ENCODE peak calls at places on chromosomes 13 and 19, in four cellular contexts. I is ascending aorta, B is heart left ventricle, V is psoas muscle. K is an unnamed sample. For H3K36me3, the result is how much of the 10 kb centered on the place peaks cover.

GRCh38 chr19:48696353-48697010 is 711 bp downstream of the FUT2 start:
- DNase-seq in I (no peak), B (no peak), V (no peak), K (no peak)

GRCh38 chr19:34345934-34346333 is 19.1 kb upstream of the GPI start:
- DNase-seq in I (no peak), B (no peak), V (peak), K (no peak)

GRCh38 chr19:3140667-3141038 is 4.8 kb downstream of the GNA15 start:
- DNase-seq in I (no peak), B (no peak), V (no peak), K (no peak)

GRCh38 chr13:93903909-93904308 is 575.6 kb downstream of the DCT start:
- DNase-seq in I (no peak), B (no peak), V (no peak), K (no peak)

GRCh38 chr13:113596321-113597200 is 12.0 kb downstream of the TFDP1 start:
- DNase-seq in I (no peak), B (peak), V (peak), K (no peak)

GRCh38 chr19:15297416-15298224 is 34.7 kb downstream of the BRD4 start:
- DNase-seq in I (no peak), B (no peak), V (no peak), K (no peak)

GRCh38 chr13:60974296-60974695 is 441.4 kb downstream of the PCDH20 start:
- DNase-seq in I (no peak), B (no peak), V (no peak), K (no peak)

GRCh38 chr13:102907886-102908515 is 62.2 kb downstream of the ERCC5 start:
- DNase-seq in I (no peak), B (no peak), V (no peak), K (no peak)

GRCh38 chr13:55563267-55563666 is 1577.5 kb upstream of the PRR20A start:
- DNase-seq in I (no peak), B (no peak), V (no peak), K (no peak)

GRCh38 chr19:49335071-49335783 is at the start of gene CD37:
- DNase-seq in I (no peak), B (no peak), V (no peak), K (no peak)

GRCh38 chr13:24138911-24139310 is 21.6 kb upstream of the SPATA13 start:
- DNase-seq in I (no peak), B (no peak), V (no peak), K (no peak)

GRCh38 chr13:112172641-112173171 is 105.8 kb downstream of the SOX1 start:
- DNase-seq in I (no peak), B (no peak), V (no peak), K (no peak)

GRCh38 chr19:32330149-32330548 is 15.3 kb upstream of the ZNF507 start:
- DNase-seq in I (no peak), B (no peak), V (no peak), K (no peak)

GRCh38 chr19:1725100-1726064 is 27.9 kb upstream of the ONECUT3 start:
- DNase-seq in I (no peak), B (no peak), V (no peak), K (no peak)

GRCh38 chr19:47842941-47843340 is 16.1 kb upstream of the TPRX2 start:
- DNase-seq in I (no peak), B (no peak), V (no peak), K (no peak)

GRCh38 chr19:11598746-11599145 is 1.5 kb downstream of the ZNF627 start:
- DNase-seq in I (no peak), B (no peak), V (no peak), K (no peak)

GRCh38 chr19:590750-591098 is 1.0 kb downstream of the HCN2 start:
- DNase-seq in I (no peak), B (no peak), V (no peak), K (no peak)

DNA sequence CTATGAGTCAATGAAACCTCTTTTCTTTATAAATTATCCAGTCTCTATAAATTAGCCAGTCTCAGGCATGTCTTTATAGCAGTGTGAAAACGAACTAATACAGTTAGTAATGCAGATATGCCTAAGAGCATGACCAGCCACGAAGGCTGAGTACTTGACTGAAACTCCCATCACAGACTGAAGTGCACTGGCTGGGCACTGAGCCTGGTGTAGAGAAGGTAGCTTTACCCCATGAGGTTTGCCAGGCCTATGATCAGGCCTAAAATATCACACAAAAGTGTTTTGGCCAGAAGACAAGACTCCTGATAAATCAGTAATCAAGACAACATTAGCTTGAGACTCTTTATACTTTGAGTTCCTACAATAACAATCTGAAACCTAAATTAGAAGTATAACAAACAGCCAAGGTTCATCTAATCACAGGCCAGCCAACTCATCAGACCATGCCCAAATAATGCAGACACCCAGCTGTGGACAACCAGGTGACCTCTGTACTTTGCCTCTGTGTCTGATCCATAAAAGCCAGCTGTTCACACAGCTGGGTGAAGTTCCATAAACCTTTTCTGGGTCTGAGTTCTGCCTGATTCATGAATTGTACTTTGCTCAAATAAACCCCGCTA is 771.8 kb upstream of the SLITRK1 start:
- DNase-seq in I (no peak), B (peak), V (no peak), K (no peak)
- TF ChIP-seq CTCF in I (no peak), B (no peak), V (no peak), K (no peak)

GRCh38 chr19:18278521-18279265 is 2.7 kb downstream of the JUND start:
- DNase-seq in I (no peak), B (no peak), V (no peak), K (no peak)

GRCh38 chr19:18280247-18281081 is 958 bp downstream of the JUND start:
- DNase-seq in I (no peak), B (peak), V (peak), K (no peak)

GRCh38 chr19:18279266-18279515 is 2.2 kb downstream of the JUND start:
- DNase-seq in I (no peak), B (no peak), V (no peak), K (no peak)

GRCh38 chr19:18281082-18282020 is at the start of gene JUND:
- DNase-seq in I (peak), B (peak), V (peak), K (no peak)

GRCh38 chr19:18279516-18280246 is 1.7 kb downstream of the JUND start:
- DNase-seq in I (peak), B (peak), V (peak), K (no peak)
- H3K36me3 ChIP-seq in I (under half), B (under half), V (under half), K (under half)

GRCh38 chr13:33869005-33869404 is 51.1 kb downstream of the RFC3 start:
- DNase-seq in I (no peak), B (no peak), V (no peak), K (peak)

GRCh38 chr13:33865945-33866344 is 48.0 kb downstream of the RFC3 start:
- DNase-seq in I (no peak), B (no peak), V (no peak), K (no peak)

GRCh38 chr13:33870046-33870668 is 52.2 kb downstream of the RFC3 start:
- DNase-seq in I (no peak), B (no peak), V (no peak), K (no peak)

GRCh38 chr13:33868343-33868994 is 50.5 kb downstream of the RFC3 start:
- DNase-seq in I (no peak), B (no peak), V (no peak), K (no peak)

GRCh38 chr13:33867472-33867871 is 49.5 kb downstream of the RFC3 start:
- DNase-seq in I (no peak), B (no peak), V (no peak), K (no peak)
- TF ChIP-seq CTCF in I (no peak), B (no peak), V (no peak), K (no peak)

GRCh38 chr13:110438211-110438610 is 123.3 kb downstream of the RAB20 start:
- DNase-seq in I (no peak), B (no peak), V (no peak), K (no peak)
- H3K36me3 ChIP-seq in I (half or more), B (half or more), V (under half), K (under half)

GRCh38 chr19:7912697-7913564 is 1.7 kb upstream of the TGFBR3L start:
- DNase-seq in I (no peak), B (no peak), V (peak), K (no peak)

GRCh38 chr19:7915250-7916136 is 863 bp downstream of the TGFBR3L start:
- DNase-seq in I (no peak), B (no peak), V (no peak), K (no peak)

GRCh38 chr19:7914099-7914498 is 531 bp upstream of the TGFBR3L start:
- DNase-seq in I (no peak), B (no peak), V (no peak), K (no peak)

GRCh38 chr19:7913652-7914051 is 978 bp upstream of the TGFBR3L start:
- DNase-seq in I (no peak), B (no peak), V (no peak), K (no peak)

GRCh38 chr19:7914598-7915045 is at the start of gene TGFBR3L:
- DNase-seq in I (no peak), B (peak), V (no peak), K (no peak)
- TF ChIP-seq CTCF in I (no peak), B (no peak), V (no peak), K (no peak)

DNA sequence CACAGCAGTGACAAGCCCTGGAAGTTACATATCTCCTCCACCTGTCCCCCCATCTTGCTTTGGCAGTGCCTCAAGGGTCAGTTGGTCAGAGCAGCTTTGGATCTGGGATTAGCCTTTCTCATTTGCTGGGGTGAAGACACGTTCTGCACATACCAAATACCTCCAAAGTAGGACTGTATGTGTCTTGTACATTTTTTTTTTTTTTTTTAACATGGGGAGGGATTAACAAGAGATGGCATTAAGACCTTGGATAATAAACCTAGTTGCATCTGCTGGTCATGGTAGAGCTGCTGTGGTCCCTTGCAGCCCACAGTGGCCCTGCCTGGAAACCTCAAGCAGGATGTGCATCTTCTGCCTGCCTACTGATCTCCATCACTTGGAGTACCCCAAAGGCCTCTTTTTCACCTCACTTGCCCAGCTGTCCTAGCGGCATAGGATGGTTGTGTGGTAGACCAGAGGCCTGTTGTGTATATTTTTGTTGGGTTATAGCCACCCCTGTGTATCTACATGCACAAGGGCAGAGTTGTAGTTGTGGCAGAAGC is 2.5 kb downstream of the RPS19 start:
- DNase-seq in I (no peak), B (no peak), V (peak), K (no peak)
- H3K36me3 ChIP-seq in I (half or more), B (half or more), V (under half), K (under half)

DNA sequence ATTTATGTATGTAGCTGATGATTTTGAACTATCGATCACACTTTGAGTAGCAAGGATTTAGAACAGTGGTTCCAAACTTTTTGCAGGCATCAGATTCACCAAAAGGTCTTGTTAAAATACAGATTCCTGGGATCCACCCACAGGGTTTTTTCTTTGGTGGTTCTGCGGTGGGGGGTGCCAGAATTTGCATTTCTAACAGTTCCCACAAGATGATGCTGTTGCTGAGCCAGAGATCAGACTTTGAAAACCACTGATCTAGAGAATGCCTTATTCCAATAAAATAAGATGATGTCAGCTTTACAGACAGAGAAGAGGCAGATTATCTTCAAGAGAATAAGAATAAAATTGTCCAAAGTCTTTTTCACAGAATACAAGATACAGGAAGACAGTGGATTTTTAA is 80.9 kb upstream of the SHISA2 start:
- DNase-seq in I (no peak), B (no peak), V (no peak), K (no peak)
- TF ChIP-seq CTCF in I (no peak), B (peak), V (no peak), K (no peak)

GRCh38 chr13:25267715-25268114 is 19.6 kb downstream of the MTMR6 start:
- DNase-seq in I (no peak), B (no peak), V (no peak), K (no peak)

GRCh38 chr13:25262261-25262660 is 25.0 kb downstream of the MTMR6 start:
- DNase-seq in I (no peak), B (no peak), V (no peak), K (no peak)
- H3K36me3 ChIP-seq in I (half or more), B (half or more), V (under half), K (under half)